ENCODE peak calls at places on chromosomes 11 and 22, in eight cellular contexts. One of them, this sample, is unnamed.

GRCh38 chr11:118565062-118565461 is 669 bp downstream of the IFT46 start:
- DNase-seq in tibial artery: peak; percentile 78
- DNase-seq in body of pancreas: no peak
- DNase-seq in stomach: no peak
- DNase-seq in kidney: no peak
- DNase-seq in heart right ventricle: peak; percentile 19
- DNase-seq in heart left ventricle: no peak
- DNase-seq in CD8-positive, alpha-beta T cell: no peak
- DNase-seq in this sample: peak; percentile 8

GRCh38 chr11:44178381-44178780 is 82.9 kb downstream of the EXT2 start:
- DNase-seq in tibial artery: no peak
- DNase-seq in body of pancreas: no peak
- DNase-seq in stomach: no peak
- DNase-seq in kidney: no peak
- DNase-seq in heart right ventricle: no peak
- DNase-seq in heart left ventricle: no peak
- DNase-seq in CD8-positive, alpha-beta T cell: no peak
- DNase-seq in this sample: no peak

GRCh38 chr11:83427943-83428342 is 141.8 kb upstream of the CCDC90B start:
- DNase-seq in tibial artery: no peak
- DNase-seq in body of pancreas: no peak
- DNase-seq in stomach: no peak
- DNase-seq in kidney: no peak
- DNase-seq in heart right ventricle: no peak
- DNase-seq in heart left ventricle: no peak
- DNase-seq in CD8-positive, alpha-beta T cell: no peak
- DNase-seq in this sample: no peak

GRCh38 chr11:69351460-69351859 is 57.5 kb downstream of the MYEOV start:
- DNase-seq in tibial artery: no peak
- DNase-seq in body of pancreas: no peak
- DNase-seq in stomach: no peak
- DNase-seq in kidney: no peak
- DNase-seq in heart right ventricle: no peak
- DNase-seq in heart left ventricle: no peak
- DNase-seq in CD8-positive, alpha-beta T cell: no peak
- DNase-seq in this sample: peak; percentile 83

GRCh38 chr11:34585870-34586654 is 34.8 kb upstream of the EHF start:
- DNase-seq in tibial artery: no peak
- DNase-seq in body of pancreas: no peak
- DNase-seq in stomach: no peak
- DNase-seq in kidney: no peak
- DNase-seq in heart right ventricle: no peak
- DNase-seq in heart left ventricle: no peak
- DNase-seq in CD8-positive, alpha-beta T cell: no peak
- DNase-seq in this sample: peak; percentile 46

GRCh38 chr22:20904008-20904979 is 12.9 kb upstream of the CRKL start:
- DNase-seq in tibial artery: no peak
- DNase-seq in body of pancreas: no peak
- DNase-seq in stomach: no peak
- DNase-seq in kidney: peak; percentile 8
- DNase-seq in heart right ventricle: no peak
- DNase-seq in heart left ventricle: no peak
- DNase-seq in CD8-positive, alpha-beta T cell: no peak
- DNase-seq in this sample: peak; percentile 98

GRCh38 chr22:24601217-24602104 is 1.5 kb upstream of the GGT1 start:
- DNase-seq in tibial artery: no peak
- DNase-seq in body of pancreas: peak; percentile 94
- DNase-seq in stomach: peak; percentile 97
- DNase-seq in kidney: peak; percentile 94
- DNase-seq in heart right ventricle: peak; percentile 80
- DNase-seq in heart left ventricle: peak; percentile 88
- DNase-seq in CD8-positive, alpha-beta T cell: no peak
- DNase-seq in this sample: no peak

GRCh38 chr22:44892803-44893730 is 116.7 kb downstream of the PHF21B start:
- DNase-seq in tibial artery: no peak
- DNase-seq in body of pancreas: no peak
- DNase-seq in stomach: no peak
- DNase-seq in kidney: peak; percentile 50
- DNase-seq in heart right ventricle: no peak
- DNase-seq in heart left ventricle: no peak
- DNase-seq in CD8-positive, alpha-beta T cell: no peak
- DNase-seq in this sample: no peak

GRCh38 chr11:78373689-78374088 is 43.9 kb downstream of the GAB2 start:
- DNase-seq in tibial artery: no peak
- DNase-seq in body of pancreas: no peak
- DNase-seq in stomach: no peak
- DNase-seq in kidney: no peak
- DNase-seq in heart right ventricle: no peak
- DNase-seq in heart left ventricle: no peak
- DNase-seq in CD8-positive, alpha-beta T cell: no peak
- DNase-seq in this sample: no peak

GRCh38 chr11:75565221-75565814 is 3.3 kb downstream of the SERPINH1 start:
- DNase-seq in tibial artery: peak; percentile 79
- DNase-seq in body of pancreas: peak; percentile 42
- DNase-seq in stomach: no peak
- DNase-seq in kidney: peak; percentile 89
- DNase-seq in heart right ventricle: peak; percentile 60
- DNase-seq in heart left ventricle: peak; percentile 80
- DNase-seq in CD8-positive, alpha-beta T cell: no peak
- DNase-seq in this sample: peak; percentile 61

GRCh38 chr22:31897842-31898241 is 46.5 kb upstream of the YWHAH start:
- DNase-seq in tibial artery: no peak
- DNase-seq in body of pancreas: no peak
- DNase-seq in stomach: no peak
- DNase-seq in kidney: no peak
- DNase-seq in heart right ventricle: no peak
- DNase-seq in heart left ventricle: no peak
- DNase-seq in CD8-positive, alpha-beta T cell: no peak
- DNase-seq in this sample: no peak

GRCh38 chr11:15547685-15548084 is 433.0 kb downstream of the INSC start:
- DNase-seq in tibial artery: no peak
- DNase-seq in body of pancreas: no peak
- DNase-seq in stomach: no peak
- DNase-seq in kidney: no peak
- DNase-seq in heart right ventricle: no peak
- DNase-seq in heart left ventricle: no peak
- DNase-seq in CD8-positive, alpha-beta T cell: no peak
- DNase-seq in this sample: no peak

GRCh38 chr11:8085006-8085645 is 4.1 kb downstream of the TUB start:
- DNase-seq in tibial artery: no peak
- DNase-seq in body of pancreas: no peak
- DNase-seq in stomach: no peak
- DNase-seq in kidney: no peak
- DNase-seq in heart right ventricle: no peak
- DNase-seq in heart left ventricle: no peak
- DNase-seq in CD8-positive, alpha-beta T cell: no peak
- DNase-seq in this sample: no peak

GRCh38 chr11:8087185-8087584 is 6.2 kb downstream of the TUB start:
- DNase-seq in tibial artery: no peak
- DNase-seq in body of pancreas: no peak
- DNase-seq in stomach: no peak
- DNase-seq in kidney: no peak
- DNase-seq in heart right ventricle: no peak
- DNase-seq in heart left ventricle: no peak
- DNase-seq in CD8-positive, alpha-beta T cell: no peak
- DNase-seq in this sample: no peak

GRCh38 chr11:8086001-8086479 is 5.0 kb downstream of the TUB start:
- DNase-seq in tibial artery: no peak
- DNase-seq in body of pancreas: no peak
- DNase-seq in stomach: no peak
- DNase-seq in kidney: no peak
- DNase-seq in heart right ventricle: no peak
- DNase-seq in heart left ventricle: no peak
- DNase-seq in CD8-positive, alpha-beta T cell: no peak
- DNase-seq in this sample: no peak

GRCh38 chr11:8087756-8088155 is 6.7 kb downstream of the TUB start:
- DNase-seq in tibial artery: peak; percentile 59
- DNase-seq in body of pancreas: no peak
- DNase-seq in stomach: no peak
- DNase-seq in kidney: no peak
- DNase-seq in heart right ventricle: no peak
- DNase-seq in heart left ventricle: no peak
- DNase-seq in CD8-positive, alpha-beta T cell: no peak
- DNase-seq in this sample: no peak

DNA sequence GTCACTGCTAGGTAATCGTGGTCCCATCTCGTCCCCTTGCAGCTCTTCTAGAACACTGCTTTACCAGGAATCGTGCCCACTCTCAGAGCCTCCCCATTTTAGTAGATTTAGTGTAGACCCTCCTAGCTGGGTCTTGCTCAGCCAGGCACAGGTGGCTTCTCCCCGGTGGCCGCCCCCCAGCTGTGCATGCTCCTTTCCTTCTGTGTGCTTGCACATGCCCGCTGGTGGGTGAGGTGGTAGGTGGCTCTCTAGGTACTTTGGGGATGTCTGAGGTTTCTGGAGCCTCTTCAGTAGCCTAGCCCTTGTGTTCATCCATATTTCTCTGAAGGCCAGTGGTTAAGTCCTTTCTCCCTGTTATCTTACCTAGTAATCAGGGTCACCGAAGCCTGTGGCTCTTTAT is 5.6 kb downstream of the TUB start:
- DNase-seq in tibial artery: no peak
- DNase-seq in body of pancreas: no peak
- DNase-seq in stomach: no peak
- DNase-seq in kidney: no peak
- DNase-seq in heart right ventricle: no peak
- DNase-seq in heart left ventricle: no peak
- DNase-seq in CD8-positive, alpha-beta T cell: no peak
- DNase-seq in this sample: no peak
- H3K4me1 ChIP-seq in tibial artery: peaks cover 8% of the 10 kb centered on the region
- H3K4me1 ChIP-seq in body of pancreas: peaks cover 6% of the 10 kb centered on the region
- H3K4me1 ChIP-seq in stomach: peaks cover 7% of the 10 kb centered on the region
- H3K4me1 ChIP-seq in kidney: peaks cover 13% of the 10 kb centered on the region
- H3K4me1 ChIP-seq in heart right ventricle: peaks cover 52% of the 10 kb centered on the region
- H3K4me1 ChIP-seq in heart left ventricle: peaks cover 43% of the 10 kb centered on the region
- H3K4me1 ChIP-seq in CD8-positive, alpha-beta T cell: peaks cover 6% of the 10 kb centered on the region
- H3K4me1 ChIP-seq in this sample: no peaks in the 10 kb centered on the region

GRCh38 chr11:64165842-64166635 is at the start of gene MACROD1:
- DNase-seq in tibial artery: peak; percentile 92
- DNase-seq in body of pancreas: peak; percentile 94
- DNase-seq in stomach: peak; percentile 95
- DNase-seq in kidney: peak; percentile 93
- DNase-seq in heart right ventricle: peak; percentile 88
- DNase-seq in heart left ventricle: peak; percentile 92
- DNase-seq in CD8-positive, alpha-beta T cell: peak; percentile 57
- DNase-seq in this sample: no peak

GRCh38 chr11:64165482-64165841 is 451 bp downstream of the MACROD1 start:
- DNase-seq in tibial artery: no peak
- DNase-seq in body of pancreas: peak; percentile 32
- DNase-seq in stomach: no peak
- DNase-seq in kidney: no peak
- DNase-seq in heart right ventricle: peak; percentile 35
- DNase-seq in heart left ventricle: no peak
- DNase-seq in CD8-positive, alpha-beta T cell: no peak
- DNase-seq in this sample: no peak

GRCh38 chr11:64163951-64164350 is 2.0 kb downstream of the MACROD1 start:
- DNase-seq in tibial artery: no peak
- DNase-seq in body of pancreas: no peak
- DNase-seq in stomach: no peak
- DNase-seq in kidney: no peak
- DNase-seq in heart right ventricle: no peak
- DNase-seq in heart left ventricle: no peak
- DNase-seq in CD8-positive, alpha-beta T cell: no peak
- DNase-seq in this sample: no peak

GRCh38 chr11:64161037-64161436 is 4.9 kb downstream of the MACROD1 start:
- DNase-seq in tibial artery: no peak
- DNase-seq in body of pancreas: no peak
- DNase-seq in stomach: no peak
- DNase-seq in kidney: no peak
- DNase-seq in heart right ventricle: no peak
- DNase-seq in heart left ventricle: no peak
- DNase-seq in CD8-positive, alpha-beta T cell: no peak
- DNase-seq in this sample: no peak

GRCh38 chr11:64164392-64165312 is 1.3 kb downstream of the MACROD1 start:
- DNase-seq in tibial artery: no peak
- DNase-seq in body of pancreas: peak; percentile 60
- DNase-seq in stomach: peak; percentile 35
- DNase-seq in kidney: no peak
- DNase-seq in heart right ventricle: peak; percentile 65
- DNase-seq in heart left ventricle: no peak
- DNase-seq in CD8-positive, alpha-beta T cell: no peak
- DNase-seq in this sample: no peak
- H3K27ac ChIP-seq in tibial artery: peak overlapping the region; percentile 63
- H3K27ac ChIP-seq in body of pancreas: peak overlapping the region; percentile 95
- H3K27ac ChIP-seq in stomach: peak overlapping the region; percentile 84
- H3K27ac ChIP-seq in kidney: peak overlapping the region; percentile 80
- H3K27ac ChIP-seq in heart right ventricle: peak overlapping the region; percentile 86
- H3K27ac ChIP-seq in heart left ventricle: peak overlapping the region; percentile 92
- H3K27ac ChIP-seq in CD8-positive, alpha-beta T cell: no peak overlapping the region
- H3K27ac ChIP-seq in this sample: no peak overlapping the region

DNA sequence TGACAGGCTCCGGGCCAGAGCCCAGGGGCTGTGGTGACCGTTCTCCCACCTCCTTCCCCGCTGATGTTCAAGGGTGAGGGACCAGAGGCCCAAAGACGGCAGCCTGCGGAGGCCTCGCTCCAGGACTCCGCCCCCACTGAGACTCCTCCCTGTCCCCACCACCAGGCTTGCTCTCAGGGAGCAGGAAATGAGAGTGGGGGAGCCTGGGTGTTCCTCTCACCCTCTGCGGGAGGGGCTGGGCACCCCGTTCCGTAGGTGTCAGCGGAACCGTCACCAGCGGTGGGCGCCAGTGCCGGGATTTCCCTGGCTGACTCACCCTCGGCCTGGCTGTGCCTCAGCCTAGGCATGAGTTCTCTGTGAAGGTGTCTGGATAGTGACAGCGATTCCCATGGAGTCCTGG is 15.7 kb downstream of the DAGLA start:
- DNase-seq in tibial artery: peak; percentile 86
- DNase-seq in body of pancreas: peak; percentile 88
- DNase-seq in stomach: peak; percentile 78
- DNase-seq in kidney: peak; percentile 94
- DNase-seq in heart right ventricle: peak; percentile 74
- DNase-seq in heart left ventricle: peak; percentile 88
- DNase-seq in CD8-positive, alpha-beta T cell: peak; percentile 85
- DNase-seq in this sample: peak; percentile 58
- H3K4me1 ChIP-seq in tibial artery: peaks cover 53% of the 10 kb centered on the region
- H3K4me1 ChIP-seq in body of pancreas: peaks cover 90% of the 10 kb centered on the region
- H3K4me1 ChIP-seq in stomach: peaks cover 73% of the 10 kb centered on the region
- H3K4me1 ChIP-seq in kidney: peaks cover 57% of the 10 kb centered on the region
- H3K4me1 ChIP-seq in heart right ventricle: peaks cover 75% of the 10 kb centered on the region
- H3K4me1 ChIP-seq in heart left ventricle: peaks cover 78% of the 10 kb centered on the region
- H3K4me1 ChIP-seq in CD8-positive, alpha-beta T cell: peaks cover 36% of the 10 kb centered on the region
- H3K4me1 ChIP-seq in this sample: no peaks in the 10 kb centered on the region

DNA sequence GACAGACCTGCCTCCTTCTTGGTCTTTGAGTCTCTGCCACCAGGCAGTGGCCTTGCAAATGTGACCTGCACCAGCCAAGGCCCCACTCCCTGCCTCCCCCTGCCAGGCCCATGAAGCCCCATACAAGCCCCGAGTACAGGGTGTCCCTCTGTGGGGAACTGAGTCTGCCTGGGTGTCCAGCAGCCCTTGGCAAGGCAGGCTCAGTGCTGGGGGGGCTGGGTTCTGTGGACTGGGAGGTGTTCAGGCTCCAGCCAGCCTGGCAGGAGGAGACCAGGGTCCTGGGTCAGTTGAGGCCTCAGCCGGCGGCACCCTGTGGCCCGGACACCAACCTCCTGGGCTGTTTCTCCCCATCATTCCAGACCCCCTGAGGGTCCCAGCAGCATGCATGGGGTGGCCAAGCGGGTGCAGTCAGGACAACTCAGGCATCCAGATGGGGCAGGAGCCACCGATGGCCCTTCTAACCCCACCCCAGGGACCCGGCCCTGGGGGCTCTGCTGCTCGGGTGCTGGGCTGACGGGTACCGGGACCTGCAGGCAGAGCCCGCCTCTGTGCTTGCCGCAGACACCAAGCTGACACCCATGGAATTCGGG is 5.7 kb downstream of the MUC5AC start:
- DNase-seq in tibial artery: peak; percentile 45
- DNase-seq in body of pancreas: no peak
- DNase-seq in stomach: peak; percentile 22
- DNase-seq in kidney: peak; percentile 54
- DNase-seq in heart right ventricle: no peak
- DNase-seq in heart left ventricle: peak; percentile 52
- DNase-seq in CD8-positive, alpha-beta T cell: no peak
- DNase-seq in this sample: no peak
- H3K27ac ChIP-seq in tibial artery: no peak overlapping the region
- H3K27ac ChIP-seq in body of pancreas: no peak overlapping the region
- H3K27ac ChIP-seq in stomach: peak overlapping the region; percentile 15
- H3K27ac ChIP-seq in kidney: no peak overlapping the region
- H3K27ac ChIP-seq in heart right ventricle: no peak overlapping the region
- H3K27ac ChIP-seq in heart left ventricle: no peak overlapping the region
- H3K27ac ChIP-seq in CD8-positive, alpha-beta T cell: no peak overlapping the region
- H3K27ac ChIP-seq in this sample: no peak overlapping the region

This sample was measured in foreskin keratinocyte.